ENCODE peak calls at places on chromosomes 4 and X, in seven cellular contexts. W, Y, B, J, Q, M and I are unnamed samples.

GRCh38 chr4:2079926-2080325 is 20.8 kb downstream of the NAT8L start:
- DNase-seq in W (no peak), Y (no peak), B (no peak), J (no peak), Q (no peak), M (no peak), I (no peak)

GRCh38 chrX:8084023-8084422 is 87.0 kb downstream of the VCX2 start:
- DNase-seq in W (peak; percentile 19), Y (peak; percentile 37), B (no peak), J (no peak), Q (peak; percentile 37), M (no peak), I (peak; percentile 0)

GRCh38 chr4:153639556-153640475 is 44.3 kb upstream of the TLR2 start:
- DNase-seq in W (no peak), Y (no peak), B (no peak), J (no peak), Q (no peak), M (no peak), I (no peak)

GRCh38 chr4:85058551-85058950 is 92.1 kb upstream of the WDFY3 start:
- DNase-seq in W (no peak), Y (peak; percentile 8), B (no peak), J (no peak), Q (no peak), M (no peak), I (no peak)

GRCh38 chr4:106671711-106672110 is 303.1 kb upstream of the GIMD1 start:
- DNase-seq in W (peak; percentile 10), Y (no peak), B (no peak), J (no peak), Q (no peak), M (no peak), I (peak; percentile 19)

GRCh38 chr4:123308667-123309066 is 87.9 kb upstream of the SPRY1 start:
- DNase-seq in W (no peak), Y (no peak), B (no peak), J (no peak), Q (no peak), M (no peak), I (no peak)

GRCh38 chrX:50107470-50107869 is 93.3 kb downstream of the AKAP4 start:
- DNase-seq in W (peak; percentile 63), Y (no peak), B (no peak), J (no peak), Q (no peak), M (no peak), I (no peak)

GRCh38 chr4:86942185-86942666 is 7.4 kb downstream of the AFF1 start:
- DNase-seq in W (no peak), Y (peak; percentile 85), B (no peak), J (no peak), Q (no peak), M (no peak), I (peak; percentile 19)

GRCh38 chr4:144449623-144450022 is 196.3 kb upstream of the HHIP start:
- DNase-seq in W (no peak), Y (no peak), B (peak; percentile 29), J (no peak), Q (no peak), M (no peak), I (no peak)

GRCh38 chr4:90027565-90027964 is 99.6 kb upstream of the CCSER1 start:
- DNase-seq in W (no peak), Y (no peak), B (no peak), J (no peak), Q (no peak), M (no peak), I (no peak)

GRCh38 chrX:132732236-132732635 is 226.2 kb downstream of the HS6ST2 start:
- DNase-seq in W (no peak), Y (no peak), B (no peak), J (no peak), Q (no peak), M (no peak), I (no peak)

GRCh38 chr4:7824218-7824617 is 115.4 kb downstream of the AFAP1 start:
- DNase-seq in W (no peak), Y (peak; percentile 76), B (no peak), J (no peak), Q (no peak), M (no peak), I (peak; percentile 78)

GRCh38 chrX:49264460-49264859 is at the start of gene FOXP3:
- DNase-seq in W (no peak), Y (no peak), B (peak; percentile 18), J (no peak), Q (no peak), M (no peak), I (no peak)

GRCh38 chr4:169952236-169953088 is 73.7 kb downstream of the MFAP3L start:
- DNase-seq in W (no peak), Y (no peak), B (no peak), J (peak; percentile 16), Q (no peak), M (no peak), I (no peak)

GRCh38 chr4:40648742-40649281 is 19.1 kb upstream of the RBM47 start:
- DNase-seq in W (no peak), Y (no peak), B (no peak), J (no peak), Q (no peak), M (no peak), I (no peak)

GRCh38 chr4:137909910-137910309 is 332.2 kb downstream of the SLC7A11 start:
- DNase-seq in W (no peak), Y (no peak), B (no peak), J (no peak), Q (peak; percentile 33), M (no peak), I (no peak)

GRCh38 chr4:168995537-168996295 is 14.3 kb downstream of the CBR4 start:
- DNase-seq in W (peak; percentile 19), Y (peak; percentile 19), B (no peak), J (no peak), Q (no peak), M (peak; percentile 21), I (peak; percentile 45)

GRCh38 chrX:4764888-4765287 is 1051.4 kb upstream of the PRKX start:
- DNase-seq in W (peak; percentile 19), Y (no peak), B (no peak), J (no peak), Q (no peak), M (no peak), I (no peak)

GRCh38 chr4:178632415-178632814 is 1190.2 kb upstream of the AGA start:
- DNase-seq in W (no peak), Y (no peak), B (no peak), J (peak; percentile 5), Q (peak; percentile 34), M (no peak), I (no peak)

GRCh38 chr4:124939908-124940307 is 227.4 kb upstream of the ANKRD50 start:
- DNase-seq in W (peak; percentile 51), Y (no peak), B (no peak), J (no peak), Q (no peak), M (no peak), I (no peak)

GRCh38 chr4:124941267-124941666 is 228.7 kb upstream of the ANKRD50 start:
- DNase-seq in W (peak; percentile 86), Y (peak; percentile 24), B (no peak), J (no peak), Q (no peak), M (no peak), I (no peak)

GRCh38 chr4:124937993-124938392 is 225.5 kb upstream of the ANKRD50 start:
- DNase-seq in W (no peak), Y (no peak), B (no peak), J (no peak), Q (no peak), M (no peak), I (no peak)

GRCh38 chr4:124938836-124939235 is 226.3 kb upstream of the ANKRD50 start:
- DNase-seq in W (no peak), Y (peak; percentile 42), B (no peak), J (no peak), Q (no peak), M (no peak), I (no peak)

DNA sequence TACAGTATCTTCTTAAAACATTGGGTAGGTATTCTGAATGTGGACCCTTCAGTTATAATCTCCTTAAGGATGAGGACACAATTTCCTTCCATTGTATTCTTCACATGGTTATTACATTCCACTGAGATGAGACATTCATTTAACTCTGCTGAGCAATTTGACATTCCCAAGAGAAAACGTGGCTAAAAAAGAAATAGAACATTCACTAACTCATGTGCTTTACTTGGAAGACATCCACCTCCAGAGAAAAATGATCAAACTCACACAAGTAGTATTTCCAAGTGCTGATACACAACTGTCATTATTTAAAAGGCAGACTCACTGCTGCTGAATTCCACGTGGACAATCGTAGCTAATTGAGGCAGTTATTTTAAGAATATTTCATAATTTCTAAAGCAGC is 227.9 kb upstream of the ANKRD50 start:
- DNase-seq in W (peak; percentile 92), Y (peak; percentile 98), B (no peak), J (no peak), Q (no peak), M (no peak), I (peak; percentile 92)
- H3K9ac ChIP-seq in W (no peak overlapping the region), Y (no peak overlapping the region), B (no peak overlapping the region), J (no peak overlapping the region), Q (peak overlapping the region; percentile 35), M (no peak overlapping the region), I (no peak overlapping the region)

GRCh38 chrX:45134303-45134702 is 66.4 kb downstream of the DIPK2B start:
- DNase-seq in W (no peak), Y (no peak), B (no peak), J (no peak), Q (no peak), M (no peak), I (no peak)
- H3K9me3 ChIP-seq in W (no peaks in the 10 kb centered on the region), Y (no peaks in the 10 kb centered on the region), B (no peaks in the 10 kb centered on the region), J (no peaks in the 10 kb centered on the region), Q (no peaks in the 10 kb centered on the region), M (peaks cover 4% of the 10 kb centered on the region), I (peaks cover 11% of the 10 kb centered on the region)

DNA sequence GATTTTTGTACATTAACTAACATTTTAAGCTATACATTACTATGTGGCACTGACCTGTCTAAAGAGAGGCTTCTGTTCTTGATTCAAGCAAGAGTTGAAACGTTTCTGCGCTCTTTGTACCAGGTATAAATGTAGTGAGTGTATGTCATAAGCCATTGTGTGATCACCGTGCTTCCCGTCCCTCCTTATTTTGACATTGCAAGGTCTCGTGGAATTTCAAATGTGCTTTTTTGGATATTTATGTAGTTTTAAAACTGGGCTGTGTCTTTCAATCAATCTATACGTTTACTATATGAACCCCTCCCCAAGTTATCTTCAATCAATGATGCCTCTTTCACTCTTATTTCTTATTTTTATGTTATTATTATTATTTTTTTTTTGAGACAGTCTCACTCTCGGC is at the start of gene KLHL15:
- DNase-seq in W (no peak), Y (no peak), B (no peak), J (no peak), Q (no peak), M (no peak), I (no peak)
- H3K4me3 ChIP-seq in W (peak within 1 kb of the TSS; percentile 67), Y (peak within 1 kb of the TSS; percentile 85), B (peak within 1 kb of the TSS; percentile 78), J (peak within 1 kb of the TSS; percentile 59), Q (peak within 1 kb of the TSS; percentile 67), M (peak within 1 kb of the TSS; percentile 97), I (peak within 1 kb of the TSS; percentile 81)

DNA sequence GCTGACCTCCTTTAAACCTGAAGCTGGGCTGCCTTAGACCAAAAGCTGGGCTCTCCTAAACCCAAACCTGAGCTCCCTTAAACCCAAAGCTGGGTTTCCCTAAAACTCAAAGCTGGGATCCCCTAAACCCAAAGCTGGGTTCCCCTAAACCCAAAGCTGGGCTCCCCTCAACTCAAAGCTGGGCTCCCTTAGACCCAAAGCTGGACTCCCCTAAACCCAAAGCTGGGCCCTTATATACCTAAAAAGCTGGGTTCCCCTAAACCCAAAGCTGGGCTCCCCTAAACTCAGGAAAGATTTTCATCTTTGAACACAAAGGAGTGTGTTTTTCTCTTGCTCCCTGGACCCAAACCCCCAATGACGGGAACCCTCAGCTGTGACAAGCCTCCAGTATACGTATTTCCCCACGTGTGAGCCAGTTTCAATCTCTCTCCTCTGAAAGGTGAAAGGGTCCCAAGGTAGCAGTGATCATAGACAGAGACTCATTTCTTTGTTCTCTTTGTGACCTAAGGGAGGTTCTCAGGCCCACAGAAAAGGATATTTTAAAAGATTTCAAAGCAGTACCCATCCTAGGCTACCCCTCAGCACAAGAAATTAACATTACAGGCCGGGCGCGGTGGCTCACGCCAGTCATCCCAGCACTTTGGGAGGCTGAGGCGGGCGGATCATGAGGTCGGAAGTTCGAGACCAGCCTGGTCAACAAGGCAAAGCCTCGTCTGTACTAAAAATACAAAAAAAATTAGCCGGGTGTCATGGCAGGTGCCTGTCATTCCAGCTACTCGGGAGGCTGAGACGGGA is 31.3 kb upstream of the ASMTL start:
- DNase-seq in W (no peak), Y (no peak), B (no peak), J (peak; percentile 88), Q (no peak), M (no peak), I (no peak)
- H3K9ac ChIP-seq in W (no peak overlapping the region), Y (no peak overlapping the region), B (no peak overlapping the region), J (peak overlapping the region; percentile 69), Q (no peak overlapping the region), M (no peak overlapping the region), I (no peak overlapping the region)